ENCODE peak calls at places on chromosomes 12 and 14, in ten cellular contexts. One of them, this sample, is unnamed.

GRCh38 chr14:23252420-23253333 is 14.9 kb downstream of the RNF212B start:
- DNase-seq in iris pigment epithelial cell: no peak
- DNase-seq in mucosa of gallbladder: no peak
- DNase-seq in amniotic stem cell: no peak
- DNase-seq in fibroblast of the conjunctiva: no peak
- DNase-seq in HTR-8/SVneo: no peak
- DNase-seq in caudate nucleus: no peak
- DNase-seq in dorsolateral prefrontal cortex: no peak
- DNase-seq in NCI-H2029 treated with DMSO at 0.1 percent for 48 hours: no peak
- DNase-seq in Peyer's patch: no peak
- DNase-seq in this sample: no peak

GRCh38 chr12:64029013-64029857 is 184.7 kb downstream of the SRGAP1 start:
- DNase-seq in HTR-8/SVneo: peak; percentile 35
- DNase-seq in NCI-H2029 treated with DMSO at 0.1 percent for 48 hours: no peak
- DNase-seq in Peyer's patch: no peak
- DNase-seq in fibroblast of the conjunctiva: no peak
- DNase-seq in mucosa of gallbladder: no peak
- DNase-seq in amniotic stem cell: no peak
- DNase-seq in dorsolateral prefrontal cortex: no peak
- DNase-seq in caudate nucleus: no peak
- DNase-seq in iris pigment epithelial cell: peak; percentile 54
- DNase-seq in this sample: no peak

GRCh38 chr12:69534389-69534822 is 50.9 kb upstream of the CCT2 start:
- DNase-seq in Peyer's patch: no peak
- DNase-seq in amniotic stem cell: peak; percentile 94
- DNase-seq in caudate nucleus: peak; percentile 75
- DNase-seq in NCI-H2029 treated with DMSO at 0.1 percent for 48 hours: peak; percentile 28
- DNase-seq in HTR-8/SVneo: peak; percentile 76
- DNase-seq in fibroblast of the conjunctiva: peak; percentile 98
- DNase-seq in dorsolateral prefrontal cortex: peak; percentile 64
- DNase-seq in mucosa of gallbladder: peak; percentile 66
- DNase-seq in iris pigment epithelial cell: peak; percentile 100
- DNase-seq in this sample: no peak

GRCh38 chr12:32896438-32897275 is at the start of gene PKP2:
- DNase-seq in HTR-8/SVneo: peak; percentile 52
- DNase-seq in amniotic stem cell: no peak
- DNase-seq in Peyer's patch: no peak
- DNase-seq in mucosa of gallbladder: peak; percentile 86
- DNase-seq in caudate nucleus: no peak
- DNase-seq in NCI-H2029 treated with DMSO at 0.1 percent for 48 hours: peak; percentile 93
- DNase-seq in iris pigment epithelial cell: peak; percentile 49
- DNase-seq in dorsolateral prefrontal cortex: no peak
- DNase-seq in fibroblast of the conjunctiva: no peak
- DNase-seq in this sample: peak; percentile 94

GRCh38 chr14:101017806-101018560 is 114.5 kb upstream of the RTL1 start:
- DNase-seq in Peyer's patch: no peak
- DNase-seq in NCI-H2029 treated with DMSO at 0.1 percent for 48 hours: no peak
- DNase-seq in dorsolateral prefrontal cortex: no peak
- DNase-seq in amniotic stem cell: no peak
- DNase-seq in caudate nucleus: peak; percentile 42
- DNase-seq in HTR-8/SVneo: no peak
- DNase-seq in mucosa of gallbladder: no peak
- DNase-seq in fibroblast of the conjunctiva: no peak
- DNase-seq in iris pigment epithelial cell: no peak
- DNase-seq in this sample: no peak

GRCh38 chr12:10563002-10563401 is 50.4 kb downstream of the MAGOHB start:
- DNase-seq in caudate nucleus: no peak
- DNase-seq in Peyer's patch: no peak
- DNase-seq in fibroblast of the conjunctiva: no peak
- DNase-seq in iris pigment epithelial cell: no peak
- DNase-seq in mucosa of gallbladder: no peak
- DNase-seq in NCI-H2029 treated with DMSO at 0.1 percent for 48 hours: no peak
- DNase-seq in amniotic stem cell: no peak
- DNase-seq in HTR-8/SVneo: no peak
- DNase-seq in dorsolateral prefrontal cortex: no peak
- DNase-seq in this sample: no peak

GRCh38 chr14:41605550-41606248 is 977 bp upstream of the LRFN5 start:
- DNase-seq in Peyer's patch: no peak
- DNase-seq in dorsolateral prefrontal cortex: peak; percentile 43
- DNase-seq in HTR-8/SVneo: no peak
- DNase-seq in mucosa of gallbladder: no peak
- DNase-seq in NCI-H2029 treated with DMSO at 0.1 percent for 48 hours: peak; percentile 72
- DNase-seq in amniotic stem cell: no peak
- DNase-seq in fibroblast of the conjunctiva: no peak
- DNase-seq in iris pigment epithelial cell: peak; percentile 33
- DNase-seq in caudate nucleus: no peak
- DNase-seq in this sample: no peak

GRCh38 chr12:85308374-85308773 is 28.4 kb downstream of the ALX1 start:
- DNase-seq in iris pigment epithelial cell: no peak
- DNase-seq in dorsolateral prefrontal cortex: no peak
- DNase-seq in Peyer's patch: no peak
- DNase-seq in NCI-H2029 treated with DMSO at 0.1 percent for 48 hours: no peak
- DNase-seq in fibroblast of the conjunctiva: no peak
- DNase-seq in mucosa of gallbladder: no peak
- DNase-seq in HTR-8/SVneo: no peak
- DNase-seq in amniotic stem cell: no peak
- DNase-seq in caudate nucleus: no peak
- DNase-seq in this sample: no peak

GRCh38 chr12:27615331-27615891 is 80.8 kb upstream of the REP15 start:
- DNase-seq in fibroblast of the conjunctiva: no peak
- DNase-seq in dorsolateral prefrontal cortex: no peak
- DNase-seq in caudate nucleus: no peak
- DNase-seq in Peyer's patch: no peak
- DNase-seq in HTR-8/SVneo: peak; percentile 72
- DNase-seq in mucosa of gallbladder: no peak
- DNase-seq in NCI-H2029 treated with DMSO at 0.1 percent for 48 hours: no peak
- DNase-seq in iris pigment epithelial cell: peak; percentile 47
- DNase-seq in amniotic stem cell: peak; percentile 29
- DNase-seq in this sample: no peak

GRCh38 chr12:106138279-106138645 is 492 bp downstream of the NUAK1 start:
- DNase-seq in caudate nucleus: no peak
- DNase-seq in fibroblast of the conjunctiva: no peak
- DNase-seq in Peyer's patch: no peak
- DNase-seq in HTR-8/SVneo: no peak
- DNase-seq in amniotic stem cell: no peak
- DNase-seq in NCI-H2029 treated with DMSO at 0.1 percent for 48 hours: no peak
- DNase-seq in mucosa of gallbladder: no peak
- DNase-seq in iris pigment epithelial cell: no peak
- DNase-seq in dorsolateral prefrontal cortex: no peak
- DNase-seq in this sample: no peak

GRCh38 chr14:23640524-23641141 is 4.5 kb downstream of the DHRS2 start:
- DNase-seq in dorsolateral prefrontal cortex: no peak
- DNase-seq in caudate nucleus: no peak
- DNase-seq in NCI-H2029 treated with DMSO at 0.1 percent for 48 hours: peak; percentile 91
- DNase-seq in amniotic stem cell: no peak
- DNase-seq in mucosa of gallbladder: no peak
- DNase-seq in HTR-8/SVneo: peak; percentile 51
- DNase-seq in fibroblast of the conjunctiva: peak; percentile 94
- DNase-seq in Peyer's patch: peak; percentile 17
- DNase-seq in iris pigment epithelial cell: peak; percentile 76
- DNase-seq in this sample: peak; percentile 42

GRCh38 chr14:54976316-54976715 is 50.6 kb downstream of the WDHD1 start:
- DNase-seq in Peyer's patch: no peak
- DNase-seq in mucosa of gallbladder: no peak
- DNase-seq in HTR-8/SVneo: peak; percentile 51
- DNase-seq in amniotic stem cell: peak; percentile 0
- DNase-seq in fibroblast of the conjunctiva: peak; percentile 26
- DNase-seq in dorsolateral prefrontal cortex: no peak
- DNase-seq in iris pigment epithelial cell: peak; percentile 89
- DNase-seq in NCI-H2029 treated with DMSO at 0.1 percent for 48 hours: no peak
- DNase-seq in caudate nucleus: no peak
- DNase-seq in this sample: no peak

GRCh38 chr14:24071144-24071697 is at the start of gene CPNE6:
- DNase-seq in NCI-H2029 treated with DMSO at 0.1 percent for 48 hours: no peak
- DNase-seq in fibroblast of the conjunctiva: no peak
- DNase-seq in Peyer's patch: no peak
- DNase-seq in HTR-8/SVneo: no peak
- DNase-seq in mucosa of gallbladder: no peak
- DNase-seq in iris pigment epithelial cell: no peak
- DNase-seq in caudate nucleus: peak; percentile 48
- DNase-seq in amniotic stem cell: no peak
- DNase-seq in dorsolateral prefrontal cortex: peak; percentile 69
- DNase-seq in this sample: no peak

This sample was measured in prostate gland.